ENCODE peak calls at places on chromosomes 13 and 19, in four cellular contexts. M is transverse colon, F is endothelial cell of umbilical vein, H is upper lobe of left lung. A is an unnamed sample.

GRCh38 chr13:91358384-91358776 is 10.9 kb downstream of the MIR17HG start:
- DNase-seq in M (no peak), F (no peak), H (no peak), A (no peak)

GRCh38 chr19:11587973-11588631 is 9.2 kb upstream of the ZNF627 start:
- DNase-seq in M (no peak), F (no peak), H (no peak), A (no peak)

GRCh38 chr13:47672982-47673670 is 327.9 kb downstream of the SUCLA2 start:
- DNase-seq in M (no peak), F (no peak), H (no peak), A (no peak)

GRCh38 chr19:1445932-1446712 is 3.8 kb upstream of the APC2 start:
- DNase-seq in M (no peak), F (no peak), H (peak), A (no peak)

GRCh38 chr19:42198676-42199439 is 18.6 kb downstream of the DEDD2 start:
- DNase-seq in M (peak), F (no peak), H (no peak), A (no peak)

GRCh38 chr19:23980805-23981204 is 66.1 kb downstream of the ZNF726 start:
- DNase-seq in M (no peak), F (no peak), H (no peak), A (no peak)

GRCh38 chr19:29676586-29676985 is 11.3 kb downstream of the PLEKHF1 start:
- DNase-seq in M (no peak), F (no peak), H (no peak), A (peak)

GRCh38 chr13:45821861-45822260 is 29.7 kb downstream of the SIAH3 start:
- DNase-seq in M (no peak), F (no peak), H (no peak), A (no peak)

GRCh38 chr13:100300213-100300612 is 211.3 kb downstream of the PCCA start:
- DNase-seq in M (no peak), F (no peak), H (no peak), A (no peak)

GRCh38 chr13:45473627-45474026 is 8.9 kb downstream of the COG3 start:
- DNase-seq in M (no peak), F (no peak), H (no peak), A (no peak)

GRCh38 chr19:35692010-35692409 is 12.3 kb upstream of the ZBTB32 start:
- DNase-seq in M (no peak), F (no peak), H (peak), A (no peak)

GRCh38 chr13:97395437-97396136 is 38.4 kb upstream of the RAP2A start:
- DNase-seq in M (no peak), F (no peak), H (no peak), A (no peak)

GRCh38 chr13:112689498-112690241 is at the start of gene ATP11A:
- DNase-seq in M (peak), F (peak), H (peak), A (peak)

GRCh38 chr19:55495646-55496349 is 7.6 kb downstream of the SSC5D start:
- DNase-seq in M (no peak), F (no peak), H (no peak), A (no peak)

GRCh38 chr19:47063874-47064273 is 15.4 kb upstream of the TMEM160 start:
- DNase-seq in M (no peak), F (no peak), H (no peak), A (no peak)

GRCh38 chr13:67221630-67222226 is 8.4 kb downstream of the PCDH9 start:
- DNase-seq in M (no peak), F (no peak), H (no peak), A (no peak)

GRCh38 chr13:67223024-67223423 is 7.1 kb downstream of the PCDH9 start:
- DNase-seq in M (no peak), F (peak), H (no peak), A (no peak)

GRCh38 chr13:67223742-67224141 is 6.4 kb downstream of the PCDH9 start:
- DNase-seq in M (no peak), F (no peak), H (no peak), A (no peak)

GRCh38 chr13:67217914-67218313 is 12.2 kb downstream of the PCDH9 start:
- DNase-seq in M (no peak), F (no peak), H (no peak), A (no peak)

GRCh38 chr13:67219113-67219512 is 11.0 kb downstream of the PCDH9 start:
- DNase-seq in M (no peak), F (no peak), H (no peak), A (no peak)
- TF ChIP-seq POLR2AphosphoS5 in M (no peak), F (no peak), H (no peak), A (no peak)

GRCh38 chr13:83589816-83590215 is 292.5 kb downstream of the SLITRK1 start:
- DNase-seq in M (no peak), F (no peak), H (no peak), A (no peak)
- TF ChIP-seq CTCF in M (no peak), F (no peak), H (no peak), A (no peak)

DNA sequence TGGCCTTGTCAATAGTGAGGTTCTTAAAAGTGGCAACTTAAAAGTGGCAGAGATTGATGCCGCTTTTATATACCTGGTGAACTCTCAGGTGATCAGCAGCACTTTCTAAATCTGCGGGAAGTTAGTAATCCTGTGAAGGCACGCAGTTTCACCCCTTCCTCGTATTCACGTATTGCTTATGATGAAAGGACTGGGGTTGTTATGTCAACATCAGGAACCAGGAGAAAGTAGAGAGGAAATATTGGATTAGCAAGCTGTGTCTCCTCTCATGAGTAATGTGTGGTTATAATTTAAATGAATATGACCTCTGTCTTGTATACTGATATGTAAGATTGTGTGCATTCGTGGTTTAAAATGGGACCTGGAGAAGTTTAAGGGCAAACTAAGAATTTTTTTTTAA is 544.6 kb downstream of the SLITRK6 start:
- DNase-seq in M (no peak), F (no peak), H (no peak), A (no peak)
- TF ChIP-seq POLR2AphosphoS5 in M (no peak), F (no peak), H (no peak), A (no peak)

GRCh38 chr19:3907626-3908265 is 25.1 kb upstream of the NMRK2 start:
- DNase-seq in M (no peak), F (no peak), H (peak), A (no peak)
- TF ChIP-seq CTCF in M (no peak), F (no peak), H (no peak), A (no peak)

GRCh38 chr19:19342086-19343015 is 21.7 kb downstream of the MAU2 start:
- DNase-seq in M (peak), F (peak), H (peak), A (no peak)
- TF ChIP-seq POLR2AphosphoS5 in M (no peak), F (no peak), H (no peak), A (peak)

GRCh38 chr13:31009166-31009565 is 76.7 kb downstream of the TEX26 start:
- DNase-seq in M (no peak), F (no peak), H (no peak), A (no peak)

GRCh38 chr13:31015207-31015606 is 82.8 kb downstream of the TEX26 start:
- DNase-seq in M (no peak), F (no peak), H (no peak), A (no peak)

GRCh38 chr13:31014461-31014860 is 82.0 kb downstream of the TEX26 start:
- DNase-seq in M (no peak), F (no peak), H (no peak), A (no peak)

GRCh38 chr13:31011193-31011860 is 78.9 kb downstream of the TEX26 start:
- DNase-seq in M (no peak), F (no peak), H (no peak), A (no peak)

DNA sequence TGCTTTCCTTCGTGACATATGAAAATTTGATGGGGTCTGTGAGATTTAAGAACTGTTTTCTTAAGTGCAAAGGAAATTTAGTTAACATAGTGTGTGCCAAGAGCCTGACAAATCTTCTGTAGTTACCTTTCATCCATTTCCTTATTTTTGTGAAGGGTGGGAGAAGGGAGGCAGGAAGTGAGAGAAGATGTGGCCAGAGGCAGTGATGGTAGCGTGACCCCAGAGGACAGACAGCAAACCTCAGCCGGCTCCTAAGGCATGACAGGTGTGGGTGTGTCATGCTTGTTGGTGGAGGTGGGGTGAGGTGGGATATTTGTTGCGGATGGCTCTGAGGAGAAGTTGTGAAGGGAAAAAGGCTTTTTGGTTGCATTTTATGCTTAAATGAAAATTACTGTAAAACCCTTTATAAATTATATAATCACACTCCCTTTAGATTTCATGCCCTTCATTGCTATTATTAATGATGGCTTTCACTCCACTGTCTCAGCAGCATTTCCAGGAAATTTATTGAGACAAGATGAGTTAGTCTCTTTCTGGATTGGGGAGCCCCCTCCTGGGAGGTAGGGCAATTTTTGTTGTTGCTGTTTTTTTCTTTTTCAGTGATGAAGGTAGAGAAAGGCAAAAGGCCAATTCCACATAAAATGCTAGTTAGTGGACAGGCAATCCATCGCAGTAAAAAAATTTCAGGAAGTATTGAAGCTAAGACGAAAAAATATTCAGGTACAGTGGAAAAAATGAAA is 80.0 kb downstream of the TEX26 start:
- DNase-seq in M (no peak), F (peak), H (no peak), A (no peak)
- TF ChIP-seq CTCF in M (no peak), F (peak), H (no peak), A (no peak)

DNA sequence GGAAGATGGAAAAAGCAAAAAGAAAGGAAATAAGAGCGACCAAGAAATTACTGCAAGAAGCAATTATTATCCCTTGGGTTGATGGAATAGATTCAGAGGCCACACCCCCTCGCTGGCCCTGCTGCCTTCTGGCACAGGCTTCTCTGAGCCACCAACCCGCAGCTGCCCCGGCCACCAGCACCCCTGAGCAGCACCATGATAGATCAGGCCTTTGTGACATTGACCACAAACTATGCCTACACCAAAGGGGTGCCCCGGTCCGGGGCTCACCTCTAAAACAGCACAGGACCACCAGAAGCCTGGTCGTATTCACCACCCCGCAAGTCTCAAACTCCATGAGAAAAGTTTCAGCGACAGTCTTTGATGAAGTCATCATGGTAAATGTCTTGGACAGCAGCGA is 1059.3 kb downstream of the SLITRK1 start:
- DNase-seq in M (no peak), F (no peak), H (peak), A (no peak)
- TF ChIP-seq POLR2AphosphoS5 in M (no peak), F (no peak), H (no peak), A (no peak)

A was measured in sigmoid colon.